ENCODE peak calls at places on chromosomes 2 and 18, in ten cellular contexts. D is upper lobe of right lung; U is skeletal muscle cell; Q is nephron progenitor cell; L is colonic mucosa; T is omental fat pad; H is CD4-positive, alpha-beta T cell; I is choroid plexus epithelial cell; F is AG20443; A is epithelial cell of esophagus. B is an unnamed sample.

GRCh38 chr18:58785171-58785805 is 79.4 kb upstream of the ZNF532 start:
- DNase-seq in A (peak; percentile 99), L (peak; percentile 53), I (peak; percentile 69), F (peak; percentile 73), T (no peak), D (no peak), H (no peak), U (no peak), Q (no peak), B (peak; percentile 90)

GRCh38 chr2:71876542-71877451 is 270.9 kb downstream of the CYP26B1 start:
- DNase-seq in I (no peak), L (no peak), T (no peak), H (no peak), Q (no peak), D (no peak), F (no peak), U (no peak), A (no peak), B (no peak)

GRCh38 chr2:148642112-148642744 is 2.3 kb upstream of the EPC2 start:
- DNase-seq in H (no peak), F (no peak), Q (no peak), L (no peak), U (no peak), A (no peak), T (no peak), D (no peak), I (no peak), B (no peak)

GRCh38 chr2:142190805-142191204 is 60.0 kb upstream of the LRP1B start:
- DNase-seq in F (no peak), L (no peak), T (no peak), A (peak; percentile 29), D (no peak), I (peak; percentile 66), U (no peak), Q (no peak), H (no peak), B (peak; percentile 50)

GRCh38 chr2:150911766-150912280 is 349.8 kb downstream of the RBM43 start:
- DNase-seq in D (peak; percentile 66), A (peak; percentile 73), F (peak; percentile 89), Q (no peak), L (peak; percentile 37), H (no peak), I (peak; percentile 96), T (peak; percentile 73), U (peak; percentile 85), B (peak; percentile 73)

GRCh38 chr2:21039979-21040467 is 3.9 kb downstream of the APOB start:
- DNase-seq in F (no peak), I (no peak), H (no peak), A (no peak), D (no peak), Q (no peak), T (no peak), U (no peak), L (no peak), B (no peak)

GRCh38 chr2:40416486-40416885 is 35.4 kb downstream of the SLC8A1 start:
- DNase-seq in A (peak; percentile 79), U (no peak), I (no peak), Q (no peak), F (peak; percentile 23), H (no peak), L (no peak), D (no peak), T (no peak), B (peak; percentile 69)

GRCh38 chr18:45678850-45679249 is 45.1 kb upstream of the SLC14A1 start:
- DNase-seq in I (no peak), L (no peak), F (no peak), H (no peak), T (no peak), A (peak; percentile 30), Q (no peak), D (no peak), U (no peak), B (no peak)

GRCh38 chr2:191977754-191978153 is 130.9 kb upstream of the CAVIN2 start:
- DNase-seq in A (no peak), F (no peak), I (no peak), Q (no peak), H (no peak), U (no peak), T (no peak), L (no peak), D (no peak), B (no peak)

GRCh38 chr18:27008575-27008974 is 143.1 kb upstream of the AQP4 start:
- DNase-seq in L (no peak), Q (no peak), A (peak; percentile 18), U (no peak), I (no peak), F (no peak), D (no peak), T (no peak), H (no peak), B (no peak)